ENCODE peak calls at places on chromosomes 7 and 10, in nine cellular contexts. One of them, this sample, is unnamed.

GRCh38 chr7:128003787-128004186 is 27.4 kb downstream of the LRRC4 start:
- DNase-seq in esophagus muscularis mucosa: no peak
- DNase-seq in heart left ventricle: no peak
- DNase-seq in AG09309: no peak
- DNase-seq in astrocyte of the spinal cord: no peak
- DNase-seq in tibial nerve: no peak
- DNase-seq in AG04450: no peak
- DNase-seq in transverse colon: no peak
- DNase-seq in stomach: no peak
- DNase-seq in this sample: no peak

GRCh38 chr7:80499350-80499955 is 12.4 kb downstream of the GNAT3 start:
- DNase-seq in esophagus muscularis mucosa: no peak
- DNase-seq in heart left ventricle: no peak
- DNase-seq in AG09309: peak; percentile 89
- DNase-seq in astrocyte of the spinal cord: peak; percentile 90
- DNase-seq in tibial nerve: no peak
- DNase-seq in AG04450: peak; percentile 86
- DNase-seq in transverse colon: no peak
- DNase-seq in stomach: no peak
- DNase-seq in this sample: peak; percentile 71

GRCh38 chr10:79266543-79267312 is 80.5 kb upstream of the PPIF start:
- DNase-seq in esophagus muscularis mucosa: no peak
- DNase-seq in heart left ventricle: peak; percentile 83
- DNase-seq in AG09309: peak; percentile 79
- DNase-seq in astrocyte of the spinal cord: peak; percentile 95
- DNase-seq in tibial nerve: no peak
- DNase-seq in AG04450: peak; percentile 74
- DNase-seq in transverse colon: peak; percentile 67
- DNase-seq in stomach: peak; percentile 47
- DNase-seq in this sample: peak; percentile 84

GRCh38 chr10:510415-510881 is 179.0 kb downstream of the DIP2C start:
- DNase-seq in esophagus muscularis mucosa: no peak
- DNase-seq in heart left ventricle: no peak
- DNase-seq in AG09309: no peak
- DNase-seq in astrocyte of the spinal cord: peak; percentile 34
- DNase-seq in tibial nerve: no peak
- DNase-seq in AG04450: no peak
- DNase-seq in transverse colon: no peak
- DNase-seq in stomach: no peak
- DNase-seq in this sample: no peak

GRCh38 chr10:62093863-62094291 is 174.8 kb downstream of the RTKN2 start:
- DNase-seq in esophagus muscularis mucosa: no peak
- DNase-seq in heart left ventricle: no peak
- DNase-seq in AG09309: peak; percentile 71
- DNase-seq in astrocyte of the spinal cord: peak; percentile 86
- DNase-seq in tibial nerve: no peak
- DNase-seq in AG04450: peak; percentile 67
- DNase-seq in transverse colon: no peak
- DNase-seq in stomach: no peak
- DNase-seq in this sample: peak; percentile 81

GRCh38 chr10:119139464-119140067 is 25.9 kb downstream of the SFXN4 start:
- DNase-seq in esophagus muscularis mucosa: no peak
- DNase-seq in heart left ventricle: no peak
- DNase-seq in AG09309: no peak
- DNase-seq in astrocyte of the spinal cord: no peak
- DNase-seq in tibial nerve: no peak
- DNase-seq in AG04450: no peak
- DNase-seq in transverse colon: no peak
- DNase-seq in stomach: peak; percentile 31
- DNase-seq in this sample: no peak

GRCh38 chr7:107939472-107940145 is 48.6 kb downstream of the DLD start:
- DNase-seq in esophagus muscularis mucosa: no peak
- DNase-seq in heart left ventricle: peak; percentile 73
- DNase-seq in AG09309: peak; percentile 88
- DNase-seq in astrocyte of the spinal cord: peak; percentile 94
- DNase-seq in tibial nerve: no peak
- DNase-seq in AG04450: no peak
- DNase-seq in transverse colon: no peak
- DNase-seq in stomach: no peak
- DNase-seq in this sample: peak; percentile 89

GRCh38 chr10:124053971-124054370 is 39.4 kb downstream of the CHST15 start:
- DNase-seq in esophagus muscularis mucosa: no peak
- DNase-seq in heart left ventricle: no peak
- DNase-seq in AG09309: no peak
- DNase-seq in astrocyte of the spinal cord: no peak
- DNase-seq in tibial nerve: no peak
- DNase-seq in AG04450: no peak
- DNase-seq in transverse colon: no peak
- DNase-seq in stomach: no peak
- DNase-seq in this sample: no peak

DNA sequence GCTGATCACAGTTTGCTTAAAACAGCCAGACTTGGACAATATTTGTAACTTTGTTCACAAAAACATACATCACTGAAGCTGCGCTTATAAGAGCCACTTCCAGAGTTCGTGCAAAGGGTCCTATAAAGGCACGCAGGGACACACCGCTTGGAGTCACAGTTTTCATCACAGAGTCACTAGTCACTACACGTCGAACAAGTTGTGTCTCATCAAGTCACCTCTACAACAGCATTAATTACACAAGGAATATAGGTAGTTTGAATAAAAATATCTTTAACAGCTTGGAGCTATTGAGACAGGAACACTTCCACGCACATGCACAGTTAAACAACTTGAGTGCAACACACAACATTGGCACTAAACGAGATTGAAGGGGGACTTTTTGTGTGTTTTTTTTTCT is 2.3 kb downstream of the HOXA5 start:
- DNase-seq in esophagus muscularis mucosa: no peak
- DNase-seq in heart left ventricle: no peak
- DNase-seq in AG09309: no peak
- DNase-seq in astrocyte of the spinal cord: peak; percentile 59
- DNase-seq in tibial nerve: no peak
- DNase-seq in AG04450: no peak
- DNase-seq in transverse colon: no peak
- DNase-seq in stomach: no peak
- DNase-seq in this sample: no peak
- H3K4me3 ChIP-seq in esophagus muscularis mucosa: peak overlapping the region; percentile 95
- H3K4me3 ChIP-seq in heart left ventricle: no peak overlapping the region
- H3K4me3 ChIP-seq in AG09309: no peak overlapping the region
- H3K4me3 ChIP-seq in astrocyte of the spinal cord: peak overlapping the region; percentile 65
- H3K4me3 ChIP-seq in tibial nerve: no peak overlapping the region
- H3K4me3 ChIP-seq in AG04450: peak overlapping the region; percentile 94
- H3K4me3 ChIP-seq in transverse colon: peak overlapping the region; percentile 33
- H3K4me3 ChIP-seq in stomach: peak overlapping the region; percentile 54
- H3K4me3 ChIP-seq in this sample: no peak overlapping the region

GRCh38 chr7:4241791-4242190 is 440.3 kb upstream of the FOXK1 start:
- DNase-seq in esophagus muscularis mucosa: no peak
- DNase-seq in heart left ventricle: no peak
- DNase-seq in AG09309: no peak
- DNase-seq in astrocyte of the spinal cord: no peak
- DNase-seq in tibial nerve: no peak
- DNase-seq in AG04450: no peak
- DNase-seq in transverse colon: no peak
- DNase-seq in stomach: no peak
- DNase-seq in this sample: no peak
- TF ChIP-seq CTCF in esophagus muscularis mucosa: no peak
- TF ChIP-seq CTCF in heart left ventricle: no peak
- TF ChIP-seq CTCF in AG09309: no peak
- TF ChIP-seq CTCF in astrocyte of the spinal cord: no peak
- TF ChIP-seq CTCF in tibial nerve: no peak
- TF ChIP-seq CTCF in AG04450: no peak
- TF ChIP-seq CTCF in transverse colon: no peak
- TF ChIP-seq CTCF in stomach: no peak
- TF ChIP-seq CTCF in this sample: no peak

GRCh38 chr10:113982296-113982695 is 61.4 kb upstream of the ADRB1 start:
- DNase-seq in esophagus muscularis mucosa: no peak
- DNase-seq in heart left ventricle: no peak
- DNase-seq in AG09309: no peak
- DNase-seq in astrocyte of the spinal cord: no peak
- DNase-seq in tibial nerve: no peak
- DNase-seq in AG04450: no peak
- DNase-seq in transverse colon: no peak
- DNase-seq in stomach: no peak
- DNase-seq in this sample: no peak
- H3K4me3 ChIP-seq in esophagus muscularis mucosa: no peak overlapping the region
- H3K4me3 ChIP-seq in heart left ventricle: no peak overlapping the region
- H3K4me3 ChIP-seq in AG09309: no peak overlapping the region
- H3K4me3 ChIP-seq in astrocyte of the spinal cord: no peak overlapping the region
- H3K4me3 ChIP-seq in tibial nerve: no peak overlapping the region
- H3K4me3 ChIP-seq in AG04450: no peak overlapping the region
- H3K4me3 ChIP-seq in transverse colon: no peak overlapping the region
- H3K4me3 ChIP-seq in stomach: no peak overlapping the region
- H3K4me3 ChIP-seq in this sample: no peak overlapping the region

GRCh38 chr10:48234295-48234694 is 40.2 kb downstream of the FRMPD2 start:
- DNase-seq in esophagus muscularis mucosa: no peak
- DNase-seq in heart left ventricle: no peak
- DNase-seq in AG09309: no peak
- DNase-seq in astrocyte of the spinal cord: no peak
- DNase-seq in tibial nerve: no peak
- DNase-seq in AG04450: no peak
- DNase-seq in transverse colon: no peak
- DNase-seq in stomach: no peak
- DNase-seq in this sample: no peak

GRCh38 chr10:48231699-48232315 is 42.7 kb downstream of the FRMPD2 start:
- DNase-seq in esophagus muscularis mucosa: no peak
- DNase-seq in heart left ventricle: no peak
- DNase-seq in AG09309: no peak
- DNase-seq in astrocyte of the spinal cord: no peak
- DNase-seq in tibial nerve: no peak
- DNase-seq in AG04450: no peak
- DNase-seq in transverse colon: no peak
- DNase-seq in stomach: no peak
- DNase-seq in this sample: no peak

GRCh38 chr10:48232717-48233447 is 41.6 kb downstream of the FRMPD2 start:
- DNase-seq in esophagus muscularis mucosa: no peak
- DNase-seq in heart left ventricle: no peak
- DNase-seq in AG09309: no peak
- DNase-seq in astrocyte of the spinal cord: no peak
- DNase-seq in tibial nerve: no peak
- DNase-seq in AG04450: no peak
- DNase-seq in transverse colon: no peak
- DNase-seq in stomach: no peak
- DNase-seq in this sample: no peak

GRCh38 chr10:48234807-48235206 is 39.7 kb downstream of the FRMPD2 start:
- DNase-seq in esophagus muscularis mucosa: no peak
- DNase-seq in heart left ventricle: no peak
- DNase-seq in AG09309: no peak
- DNase-seq in astrocyte of the spinal cord: no peak
- DNase-seq in tibial nerve: no peak
- DNase-seq in AG04450: no peak
- DNase-seq in transverse colon: no peak
- DNase-seq in stomach: no peak
- DNase-seq in this sample: no peak

DNA sequence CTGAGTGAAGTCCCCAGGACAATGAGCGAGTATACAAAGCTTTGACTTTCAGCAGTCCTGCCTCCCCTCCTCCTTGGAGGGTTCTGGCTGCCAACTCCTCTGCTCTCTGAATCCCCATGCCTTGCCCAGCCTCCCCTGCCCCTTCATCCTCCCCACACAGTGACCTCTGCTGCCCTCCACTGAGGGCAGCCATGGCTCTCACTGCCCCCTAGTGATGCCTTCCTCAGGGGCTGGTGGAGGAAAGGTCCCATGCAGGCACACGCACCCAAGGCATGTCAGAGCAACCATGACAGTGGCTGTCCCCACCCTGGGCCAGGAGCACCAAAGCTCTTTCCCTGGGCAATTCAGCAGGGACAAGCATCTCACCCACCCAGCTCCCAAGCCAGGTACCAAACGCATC is 40.9 kb downstream of the FRMPD2 start:
- DNase-seq in esophagus muscularis mucosa: no peak
- DNase-seq in heart left ventricle: no peak
- DNase-seq in AG09309: no peak
- DNase-seq in astrocyte of the spinal cord: no peak
- DNase-seq in tibial nerve: no peak
- DNase-seq in AG04450: no peak
- DNase-seq in transverse colon: no peak
- DNase-seq in stomach: no peak
- DNase-seq in this sample: no peak
- TF ChIP-seq CTCF in esophagus muscularis mucosa: no peak
- TF ChIP-seq CTCF in heart left ventricle: no peak
- TF ChIP-seq CTCF in AG09309: no peak
- TF ChIP-seq CTCF in astrocyte of the spinal cord: no peak
- TF ChIP-seq CTCF in tibial nerve: no peak
- TF ChIP-seq CTCF in AG04450: no peak
- TF ChIP-seq CTCF in transverse colon: no peak
- TF ChIP-seq CTCF in stomach: no peak
- TF ChIP-seq CTCF in this sample: no peak

This sample was measured in astrocyte of the cerebellum.